ENCODE peak calls at places on chromosome 1, in seven cellular contexts. K is hepatocyte, I is AG09309, F is dorsolateral prefrontal cortex, J is GM12878, V is IMR-90, A is fibroblast of lung. C is an unnamed sample.

GRCh38 chr1:56780832-56781231 is 38.4 kb downstream of the FYB2 start:
- DNase-seq in J (no peak), I (no peak), F (no peak), A (no peak), K (no peak), V (no peak), C (no peak)

GRCh38 chr1:193070942-193071341 is 11.5 kb downstream of the RO60 start:
- DNase-seq in J (no peak), K (no peak), I (no peak), F (no peak), V (no peak), A (no peak), C (no peak)

GRCh38 chr1:64711266-64711665 is 33.6 kb upstream of the RAVER2 start:
- DNase-seq in A (no peak), V (no peak), K (no peak), I (no peak), J (no peak), F (no peak), C (no peak)

GRCh38 chr1:207398986-207399385 is 55.1 kb upstream of the CR2 start:
- DNase-seq in J (no peak), I (no peak), K (no peak), V (no peak), F (no peak), A (no peak), C (no peak)

GRCh38 chr1:54125671-54126070 is 27.1 kb downstream of the CDCP2 start:
- DNase-seq in J (no peak), A (peak), K (peak), I (no peak), V (peak), F (no peak), C (peak)

GRCh38 chr1:56255516-56256181 is 323.7 kb downstream of the PLPP3 start:
- DNase-seq in V (peak), K (peak), A (peak), F (no peak), J (no peak), I (peak), C (peak)

GRCh38 chr1:33443067-33443704 is 12.3 kb upstream of the PHC2 start:
- DNase-seq in J (no peak), V (peak), A (peak), I (no peak), F (no peak), K (no peak), C (peak)

GRCh38 chr1:246677842-246678241 is 46.4 kb upstream of the SCCPDH start:
- DNase-seq in I (no peak), J (no peak), F (no peak), V (no peak), A (no peak), K (peak), C (no peak)

GRCh38 chr1:152026895-152027294 is 9.9 kb downstream of the S100A11 start:
- DNase-seq in A (peak), F (no peak), K (no peak), J (no peak), V (peak), I (no peak), C (peak)

GRCh38 chr1:1574721-1575537 is at the start of gene SSU72:
- DNase-seq in V (peak), I (peak), J (peak), F (peak), A (peak), K (peak), C (peak)

GRCh38 chr1:223717695-223718363 is 5.5 kb downstream of the CAPN2 start:
- DNase-seq in A (no peak), F (no peak), J (no peak), K (peak), I (no peak), V (peak), C (no peak)

GRCh38 chr1:62311473-62311943 is 7.7 kb downstream of the KANK4 start:
- DNase-seq in A (no peak), I (no peak), F (no peak), V (no peak), J (no peak), K (no peak), C (no peak)

GRCh38 chr1:59179673-59180072 is 117.2 kb upstream of the FGGY start:
- DNase-seq in K (no peak), I (no peak), J (no peak), F (no peak), V (peak), A (peak), C (no peak)

GRCh38 chr1:27398405-27399149 is 6.2 kb downstream of the GPR3 start:
- DNase-seq in F (no peak), J (no peak), A (no peak), I (no peak), V (no peak), K (no peak), C (no peak)

GRCh38 chr1:207852576-207853371 is 58.2 kb downstream of the CD34 start:
- DNase-seq in V (no peak), A (no peak), I (no peak), K (no peak), F (no peak), J (no peak), C (no peak)

GRCh38 chr1:248730507-248731335 is 24.8 kb downstream of the LYPD8 start:
- DNase-seq in K (no peak), A (no peak), J (no peak), F (no peak), I (peak), V (no peak), C (no peak)

GRCh38 chr1:83742446-83742845 is 256.5 kb downstream of the TTLL7 start:
- DNase-seq in A (no peak), I (no peak), V (no peak), F (no peak), K (no peak), J (no peak), C (no peak)

GRCh38 chr1:2258122-2258812 is 30.1 kb downstream of the SKI start:
- DNase-seq in J (no peak), V (no peak), I (no peak), F (no peak), A (no peak), K (no peak), C (no peak)

GRCh38 chr1:100485855-100486258 is 52.1 kb upstream of the GPR88 start:
- DNase-seq in F (no peak), K (peak), J (no peak), I (no peak), V (no peak), A (no peak), C (no peak)

GRCh38 chr1:164611754-164612642 is 53.0 kb downstream of the PBX1 start:
- DNase-seq in J (no peak), F (no peak), V (peak), I (no peak), A (peak), K (peak), C (peak)

GRCh38 chr1:16139473-16139962 is 16.4 kb downstream of the EPHA2 start:
- DNase-seq in K (peak), A (peak), F (no peak), J (no peak), V (peak), I (peak), C (peak)

DNA sequence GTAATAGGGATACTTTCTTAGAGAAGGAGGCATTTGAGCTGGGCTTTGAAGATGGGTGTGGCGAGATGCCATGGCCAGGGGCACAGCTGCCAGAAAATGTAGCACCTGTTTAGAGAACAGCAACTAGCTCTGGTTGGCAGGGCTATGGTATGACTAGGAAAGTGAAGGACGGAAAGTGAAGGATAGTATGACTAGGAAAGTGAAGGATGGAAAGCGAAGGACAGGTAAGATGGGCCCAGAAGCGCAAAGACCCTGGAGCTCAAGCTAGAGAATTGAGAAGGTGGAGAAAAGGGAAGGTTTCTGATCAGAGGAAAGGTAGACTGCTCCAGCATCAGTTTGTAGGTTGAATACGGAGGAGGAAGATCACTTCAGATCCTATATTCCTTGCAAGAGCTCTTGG is 205.4 kb downstream of the SLC35F3 start:
- DNase-seq in K (no peak), J (no peak), A (no peak), F (no peak), V (no peak), I (no peak), C (no peak)
- H3K4me3 ChIP-seq in K (no peak), J (no peak), A (no peak), F (no peak), V (no peak), I (no peak), C (no peak)

GRCh38 chr1:180887841-180888240 is 24.9 kb upstream of the KIAA1614 start:
- DNase-seq in I (no peak), F (no peak), A (no peak), J (no peak), K (no peak), V (no peak), C (no peak)

GRCh38 chr1:180884588-180885300 is 28.0 kb upstream of the KIAA1614 start:
- DNase-seq in A (no peak), K (no peak), V (no peak), F (no peak), J (no peak), I (no peak), C (no peak)

GRCh38 chr1:180886338-180886737 is 26.4 kb upstream of the KIAA1614 start:
- DNase-seq in K (no peak), V (no peak), F (no peak), I (no peak), J (no peak), A (no peak), C (no peak)

DNA sequence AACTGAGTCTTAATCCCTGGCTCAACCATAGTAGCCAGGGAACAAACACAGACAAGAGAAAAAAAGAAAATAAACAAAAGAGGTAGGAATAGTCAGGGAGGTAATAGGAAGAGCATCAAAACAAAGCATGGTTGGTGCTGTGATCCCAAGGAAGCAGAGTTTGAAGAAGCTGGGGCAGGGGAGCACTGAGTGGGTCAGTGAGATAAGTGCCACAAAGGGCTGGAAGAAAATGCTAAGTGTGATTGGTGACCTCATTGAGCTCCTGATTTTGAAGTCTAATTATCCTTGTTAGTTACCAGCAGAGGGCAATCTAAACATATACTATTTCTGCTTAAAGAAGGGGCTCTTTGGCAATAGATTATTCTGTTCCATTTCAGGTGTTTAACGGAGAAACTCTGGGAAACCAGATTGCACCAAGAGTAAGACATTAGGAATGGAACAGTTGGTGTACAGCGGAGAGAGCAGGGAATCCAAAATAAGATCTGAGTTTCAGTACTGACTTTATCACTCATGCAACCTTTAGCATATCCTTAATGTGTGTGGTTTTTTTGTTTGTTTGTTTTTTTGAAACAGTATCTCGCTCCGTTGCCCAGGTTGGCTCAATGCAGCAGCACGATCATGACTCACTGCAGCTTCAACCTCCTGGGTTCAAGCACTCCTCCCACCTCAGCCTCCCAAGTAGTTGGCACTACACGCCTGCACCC is 30.7 kb upstream of the KIAA1614 start:
- DNase-seq in K (peak), J (no peak), V (peak), I (peak), A (peak), F (no peak), C (peak)
- TF ChIP-seq CTCF in K (peak), J (peak), V (peak), I (peak), A (peak), F (peak), C (peak)

DNA sequence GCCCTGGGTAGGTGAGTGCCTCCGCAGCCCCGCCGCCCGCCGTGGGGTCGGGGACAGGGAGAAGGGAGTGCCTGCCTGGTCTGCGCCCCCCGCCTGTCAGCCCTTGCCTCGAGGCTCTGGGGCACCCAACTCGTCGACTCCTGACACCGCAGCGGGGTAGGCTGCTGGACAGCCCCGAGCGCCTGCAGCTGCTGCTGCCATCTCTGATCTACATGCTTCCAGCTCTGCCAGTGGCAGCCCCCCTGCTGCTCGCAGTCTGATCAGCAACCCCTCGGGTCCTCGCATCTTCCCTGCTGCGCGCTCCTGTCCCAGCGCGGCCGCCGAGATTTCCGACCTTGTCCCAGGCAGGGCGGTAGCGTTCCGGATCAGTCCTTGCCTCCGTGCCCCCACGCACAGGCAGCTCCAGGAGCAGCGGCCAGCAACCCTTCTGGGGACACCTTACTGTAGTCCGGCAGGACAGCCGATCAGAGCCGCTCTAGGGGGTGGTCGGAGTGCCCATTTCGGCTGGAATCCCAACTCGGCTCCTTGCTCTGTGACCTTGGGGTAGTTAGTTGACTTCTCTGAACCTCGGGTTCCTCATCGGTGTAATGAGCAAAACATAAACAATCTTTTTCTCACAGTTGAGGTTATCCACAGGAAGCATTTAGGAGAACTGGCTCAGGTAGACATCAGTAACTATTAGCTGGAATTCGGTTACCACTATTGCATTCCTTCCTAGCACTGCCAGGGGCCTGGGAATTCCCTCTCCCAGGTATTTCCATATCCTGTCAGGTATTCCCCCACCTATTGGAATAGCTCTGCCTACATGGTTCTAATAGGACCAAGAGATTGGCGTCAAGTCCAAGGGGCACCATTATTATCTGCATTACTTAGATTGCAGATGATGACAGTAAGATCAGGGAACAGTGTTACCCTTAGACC is 608 bp downstream of the BCAN start:
- DNase-seq in J (no peak), V (no peak), K (no peak), A (no peak), I (no peak), F (no peak), C (no peak)
- H3K4me3 ChIP-seq in J (no peak), V (no peak), K (peak), A (peak), I (no peak), F (peak), C (no peak)

DNA sequence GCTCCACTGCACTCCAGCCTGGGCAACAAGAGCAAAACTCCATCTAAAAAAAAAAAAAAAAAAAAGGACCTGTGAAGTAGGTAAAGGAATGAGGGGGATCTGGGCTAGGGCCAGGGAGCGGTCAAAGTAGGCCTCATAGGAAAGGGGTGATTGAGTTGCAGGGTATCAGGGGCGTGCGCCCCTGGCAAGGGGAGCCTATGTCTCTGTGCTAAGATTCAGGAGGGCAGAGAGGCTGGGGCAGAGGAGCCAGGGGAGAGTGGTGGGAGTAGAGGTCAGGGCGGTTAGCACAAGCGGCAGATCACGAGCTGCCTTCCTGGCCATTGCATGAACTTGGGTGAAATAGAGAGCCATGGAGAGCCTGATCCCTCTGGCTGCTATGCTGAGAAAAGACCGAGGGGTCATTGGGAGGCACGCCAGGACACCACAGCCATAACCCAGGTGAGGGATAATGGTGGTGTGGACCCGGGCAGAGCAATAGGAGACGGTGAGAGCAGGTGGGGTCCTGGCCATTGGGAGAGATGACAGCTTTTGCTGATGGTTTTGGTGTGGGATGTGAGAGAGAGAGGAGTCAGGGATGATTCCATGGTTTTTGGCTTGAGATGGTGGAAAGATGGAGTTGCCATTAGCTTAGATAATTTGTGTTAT is 30.6 kb upstream of the CSF1 start:
- DNase-seq in J (no peak), V (no peak), A (no peak), F (no peak), K (no peak), I (no peak), C (no peak)
- TF ChIP-seq CTCF in J (no peak), V (no peak), A (no peak), F (no peak), K (no peak), I (no peak), C (no peak)

GRCh38 chr1:87684786-87685185 is 356.1 kb downstream of the LMO4 start:
- DNase-seq in I (no peak), V (peak), A (peak), K (peak), F (no peak), J (no peak), C (peak)
- H3K4me3 ChIP-seq in I (peak), V (peak), A (peak), K (peak), F (peak), J (no peak), C (peak)

C was measured in fibroblast of pulmonary artery.